ENCODE peak calls at places on chromosomes 1 and 21, in nine cellular contexts. One of them, this sample, is unnamed.

GRCh38 chr1:59075021-59075420 is 221.9 kb upstream of the FGGY start:
- DNase-seq in WTC11: no peak
- DNase-seq in stimulated activated CD4-positive, alpha-beta T cell treated with anti-CD3 and anti-CD28 coated beads, TNF-alpha, amount 100 ng/mL, for 4 hours: no peak
- DNase-seq in kidney glomerular epithelial cell: no peak
- DNase-seq in naive thymus-derived CD8-positive, alpha-beta T cell: no peak
- DNase-seq in astrocyte: no peak
- DNase-seq in GM03348: no peak
- DNase-seq in ELR: no peak
- DNase-seq in CD4-positive, alpha-beta memory T cell: no peak
- DNase-seq in this sample: no peak

GRCh38 chr1:184836081-184836480 is 81.4 kb upstream of the EDEM3 start:
- DNase-seq in WTC11: no peak
- DNase-seq in stimulated activated CD4-positive, alpha-beta T cell treated with anti-CD3 and anti-CD28 coated beads, TNF-alpha, amount 100 ng/mL, for 4 hours: no peak
- DNase-seq in kidney glomerular epithelial cell: no peak
- DNase-seq in naive thymus-derived CD8-positive, alpha-beta T cell: no peak
- DNase-seq in astrocyte: no peak
- DNase-seq in GM03348: peak
- DNase-seq in ELR: no peak
- DNase-seq in CD4-positive, alpha-beta memory T cell: no peak
- DNase-seq in this sample: no peak

GRCh38 chr1:240492832-240493440 is 119.0 kb downstream of the GREM2 start:
- DNase-seq in WTC11: peak
- DNase-seq in stimulated activated CD4-positive, alpha-beta T cell treated with anti-CD3 and anti-CD28 coated beads, TNF-alpha, amount 100 ng/mL, for 4 hours: no peak
- DNase-seq in kidney glomerular epithelial cell: peak
- DNase-seq in naive thymus-derived CD8-positive, alpha-beta T cell: no peak
- DNase-seq in astrocyte: peak
- DNase-seq in GM03348: no peak
- DNase-seq in ELR: no peak
- DNase-seq in CD4-positive, alpha-beta memory T cell: peak
- DNase-seq in this sample: peak

GRCh38 chr1:226624526-226624925 is 76.0 kb downstream of the STUM start:
- DNase-seq in WTC11: no peak
- DNase-seq in stimulated activated CD4-positive, alpha-beta T cell treated with anti-CD3 and anti-CD28 coated beads, TNF-alpha, amount 100 ng/mL, for 4 hours: no peak
- DNase-seq in kidney glomerular epithelial cell: no peak
- DNase-seq in naive thymus-derived CD8-positive, alpha-beta T cell: no peak
- DNase-seq in astrocyte: no peak
- DNase-seq in GM03348: peak
- DNase-seq in ELR: peak
- DNase-seq in CD4-positive, alpha-beta memory T cell: no peak
- DNase-seq in this sample: no peak

GRCh38 chr21:41582298-41582840 is 74.4 kb upstream of the TMPRSS2 start:
- DNase-seq in WTC11: no peak
- DNase-seq in stimulated activated CD4-positive, alpha-beta T cell treated with anti-CD3 and anti-CD28 coated beads, TNF-alpha, amount 100 ng/mL, for 4 hours: no peak
- DNase-seq in kidney glomerular epithelial cell: no peak
- DNase-seq in naive thymus-derived CD8-positive, alpha-beta T cell: no peak
- DNase-seq in astrocyte: no peak
- DNase-seq in GM03348: no peak
- DNase-seq in ELR: no peak
- DNase-seq in CD4-positive, alpha-beta memory T cell: no peak
- DNase-seq in this sample: no peak

GRCh38 chr1:205504311-205505075 is at the start of gene CDK18:
- DNase-seq in WTC11: peak
- DNase-seq in stimulated activated CD4-positive, alpha-beta T cell treated with anti-CD3 and anti-CD28 coated beads, TNF-alpha, amount 100 ng/mL, for 4 hours: peak
- DNase-seq in kidney glomerular epithelial cell: peak
- DNase-seq in naive thymus-derived CD8-positive, alpha-beta T cell: peak
- DNase-seq in astrocyte: no peak
- DNase-seq in GM03348: peak
- DNase-seq in ELR: peak
- DNase-seq in CD4-positive, alpha-beta memory T cell: peak
- DNase-seq in this sample: peak

GRCh38 chr21:32916522-32917099 is 109.1 kb upstream of the OLIG2 start:
- DNase-seq in WTC11: no peak
- DNase-seq in stimulated activated CD4-positive, alpha-beta T cell treated with anti-CD3 and anti-CD28 coated beads, TNF-alpha, amount 100 ng/mL, for 4 hours: no peak
- DNase-seq in kidney glomerular epithelial cell: no peak
- DNase-seq in naive thymus-derived CD8-positive, alpha-beta T cell: no peak
- DNase-seq in astrocyte: no peak
- DNase-seq in GM03348: no peak
- DNase-seq in ELR: peak
- DNase-seq in CD4-positive, alpha-beta memory T cell: no peak
- DNase-seq in this sample: no peak

GRCh38 chr1:231040019-231040799 is at the start of gene FAM89A:
- DNase-seq in WTC11: peak
- DNase-seq in stimulated activated CD4-positive, alpha-beta T cell treated with anti-CD3 and anti-CD28 coated beads, TNF-alpha, amount 100 ng/mL, for 4 hours: peak
- DNase-seq in kidney glomerular epithelial cell: no peak
- DNase-seq in naive thymus-derived CD8-positive, alpha-beta T cell: peak
- DNase-seq in astrocyte: no peak
- DNase-seq in GM03348: peak
- DNase-seq in ELR: peak
- DNase-seq in CD4-positive, alpha-beta memory T cell: peak
- DNase-seq in this sample: peak

GRCh38 chr1:25356848-25357247 is 18.7 kb downstream of the TMEM50A start:
- DNase-seq in WTC11: no peak
- DNase-seq in stimulated activated CD4-positive, alpha-beta T cell treated with anti-CD3 and anti-CD28 coated beads, TNF-alpha, amount 100 ng/mL, for 4 hours: no peak
- DNase-seq in kidney glomerular epithelial cell: no peak
- DNase-seq in naive thymus-derived CD8-positive, alpha-beta T cell: no peak
- DNase-seq in astrocyte: no peak
- DNase-seq in GM03348: peak
- DNase-seq in ELR: peak
- DNase-seq in CD4-positive, alpha-beta memory T cell: no peak
- DNase-seq in this sample: no peak

GRCh38 chr1:12585536-12585935 is 32.5 kb downstream of the DHRS3 start:
- DNase-seq in WTC11: no peak
- DNase-seq in stimulated activated CD4-positive, alpha-beta T cell treated with anti-CD3 and anti-CD28 coated beads, TNF-alpha, amount 100 ng/mL, for 4 hours: no peak
- DNase-seq in kidney glomerular epithelial cell: no peak
- DNase-seq in naive thymus-derived CD8-positive, alpha-beta T cell: no peak
- DNase-seq in astrocyte: no peak
- DNase-seq in GM03348: no peak
- DNase-seq in ELR: no peak
- DNase-seq in CD4-positive, alpha-beta memory T cell: no peak
- DNase-seq in this sample: no peak

GRCh38 chr1:33388989-33389771 is 41.7 kb downstream of the PHC2 start:
- DNase-seq in WTC11: no peak
- DNase-seq in stimulated activated CD4-positive, alpha-beta T cell treated with anti-CD3 and anti-CD28 coated beads, TNF-alpha, amount 100 ng/mL, for 4 hours: no peak
- DNase-seq in kidney glomerular epithelial cell: no peak
- DNase-seq in naive thymus-derived CD8-positive, alpha-beta T cell: no peak
- DNase-seq in astrocyte: peak
- DNase-seq in GM03348: peak
- DNase-seq in ELR: peak
- DNase-seq in CD4-positive, alpha-beta memory T cell: no peak
- DNase-seq in this sample: no peak

GRCh38 chr1:107934573-107934972 is 30.4 kb downstream of the VAV3 start:
- DNase-seq in WTC11: no peak
- DNase-seq in stimulated activated CD4-positive, alpha-beta T cell treated with anti-CD3 and anti-CD28 coated beads, TNF-alpha, amount 100 ng/mL, for 4 hours: no peak
- DNase-seq in kidney glomerular epithelial cell: no peak
- DNase-seq in naive thymus-derived CD8-positive, alpha-beta T cell: no peak
- DNase-seq in astrocyte: no peak
- DNase-seq in GM03348: no peak
- DNase-seq in ELR: no peak
- DNase-seq in CD4-positive, alpha-beta memory T cell: no peak
- DNase-seq in this sample: no peak

GRCh38 chr1:50976111-50976889 is 6.3 kb downstream of the CDKN2C start:
- DNase-seq in WTC11: no peak
- DNase-seq in stimulated activated CD4-positive, alpha-beta T cell treated with anti-CD3 and anti-CD28 coated beads, TNF-alpha, amount 100 ng/mL, for 4 hours: no peak
- DNase-seq in kidney glomerular epithelial cell: no peak
- DNase-seq in naive thymus-derived CD8-positive, alpha-beta T cell: no peak
- DNase-seq in astrocyte: no peak
- DNase-seq in GM03348: no peak
- DNase-seq in ELR: peak
- DNase-seq in CD4-positive, alpha-beta memory T cell: no peak
- DNase-seq in this sample: no peak

GRCh38 chr1:190737191-190737590 is 259.5 kb upstream of the BRINP3 start:
- DNase-seq in WTC11: no peak
- DNase-seq in stimulated activated CD4-positive, alpha-beta T cell treated with anti-CD3 and anti-CD28 coated beads, TNF-alpha, amount 100 ng/mL, for 4 hours: no peak
- DNase-seq in kidney glomerular epithelial cell: no peak
- DNase-seq in naive thymus-derived CD8-positive, alpha-beta T cell: no peak
- DNase-seq in astrocyte: no peak
- DNase-seq in GM03348: no peak
- DNase-seq in ELR: no peak
- DNase-seq in CD4-positive, alpha-beta memory T cell: no peak
- DNase-seq in this sample: no peak

GRCh38 chr1:172727956-172728603 is 69.2 kb downstream of the FASLG start:
- DNase-seq in WTC11: peak
- DNase-seq in stimulated activated CD4-positive, alpha-beta T cell treated with anti-CD3 and anti-CD28 coated beads, TNF-alpha, amount 100 ng/mL, for 4 hours: no peak
- DNase-seq in kidney glomerular epithelial cell: no peak
- DNase-seq in naive thymus-derived CD8-positive, alpha-beta T cell: no peak
- DNase-seq in astrocyte: no peak
- DNase-seq in GM03348: no peak
- DNase-seq in ELR: peak
- DNase-seq in CD4-positive, alpha-beta memory T cell: peak
- DNase-seq in this sample: no peak

GRCh38 chr1:36528361-36529349 is 45.9 kb upstream of the CSF3R start:
- DNase-seq in WTC11: peak
- DNase-seq in stimulated activated CD4-positive, alpha-beta T cell treated with anti-CD3 and anti-CD28 coated beads, TNF-alpha, amount 100 ng/mL, for 4 hours: no peak
- DNase-seq in kidney glomerular epithelial cell: no peak
- DNase-seq in naive thymus-derived CD8-positive, alpha-beta T cell: no peak
- DNase-seq in astrocyte: no peak
- DNase-seq in GM03348: no peak
- DNase-seq in ELR: peak
- DNase-seq in CD4-positive, alpha-beta memory T cell: no peak
- DNase-seq in this sample: no peak

GRCh38 chr1:6801998-6802397 is 16.7 kb downstream of the CAMTA1 start:
- DNase-seq in WTC11: no peak
- DNase-seq in stimulated activated CD4-positive, alpha-beta T cell treated with anti-CD3 and anti-CD28 coated beads, TNF-alpha, amount 100 ng/mL, for 4 hours: no peak
- DNase-seq in kidney glomerular epithelial cell: no peak
- DNase-seq in naive thymus-derived CD8-positive, alpha-beta T cell: no peak
- DNase-seq in astrocyte: peak
- DNase-seq in GM03348: peak
- DNase-seq in ELR: peak
- DNase-seq in CD4-positive, alpha-beta memory T cell: no peak
- DNase-seq in this sample: no peak

GRCh38 chr1:36766481-36766880 is 267.8 kb downstream of the GRIK3 start:
- DNase-seq in WTC11: no peak
- DNase-seq in stimulated activated CD4-positive, alpha-beta T cell treated with anti-CD3 and anti-CD28 coated beads, TNF-alpha, amount 100 ng/mL, for 4 hours: no peak
- DNase-seq in kidney glomerular epithelial cell: no peak
- DNase-seq in naive thymus-derived CD8-positive, alpha-beta T cell: no peak
- DNase-seq in astrocyte: no peak
- DNase-seq in GM03348: no peak
- DNase-seq in ELR: no peak
- DNase-seq in CD4-positive, alpha-beta memory T cell: no peak
- DNase-seq in this sample: no peak

GRCh38 chr1:92473781-92474495 is 12.8 kb downstream of the GFI1 start:
- DNase-seq in WTC11: no peak
- DNase-seq in stimulated activated CD4-positive, alpha-beta T cell treated with anti-CD3 and anti-CD28 coated beads, TNF-alpha, amount 100 ng/mL, for 4 hours: no peak
- DNase-seq in kidney glomerular epithelial cell: no peak
- DNase-seq in naive thymus-derived CD8-positive, alpha-beta T cell: no peak
- DNase-seq in astrocyte: no peak
- DNase-seq in GM03348: no peak
- DNase-seq in ELR: no peak
- DNase-seq in CD4-positive, alpha-beta memory T cell: no peak
- DNase-seq in this sample: no peak

GRCh38 chr1:3306583-3307285 is 147.7 kb upstream of the ARHGEF16 start:
- DNase-seq in WTC11: no peak
- DNase-seq in stimulated activated CD4-positive, alpha-beta T cell treated with anti-CD3 and anti-CD28 coated beads, TNF-alpha, amount 100 ng/mL, for 4 hours: no peak
- DNase-seq in kidney glomerular epithelial cell: no peak
- DNase-seq in naive thymus-derived CD8-positive, alpha-beta T cell: no peak
- DNase-seq in astrocyte: peak
- DNase-seq in GM03348: peak
- DNase-seq in ELR: peak
- DNase-seq in CD4-positive, alpha-beta memory T cell: no peak
- DNase-seq in this sample: no peak

GRCh38 chr1:101196668-101197067 is 40.2 kb upstream of the S1PR1 start:
- DNase-seq in WTC11: no peak
- DNase-seq in stimulated activated CD4-positive, alpha-beta T cell treated with anti-CD3 and anti-CD28 coated beads, TNF-alpha, amount 100 ng/mL, for 4 hours: no peak
- DNase-seq in kidney glomerular epithelial cell: no peak
- DNase-seq in naive thymus-derived CD8-positive, alpha-beta T cell: no peak
- DNase-seq in astrocyte: no peak
- DNase-seq in GM03348: no peak
- DNase-seq in ELR: no peak
- DNase-seq in CD4-positive, alpha-beta memory T cell: no peak
- DNase-seq in this sample: no peak

GRCh38 chr1:156126043-156126700 is 11.7 kb downstream of the LMNA start:
- DNase-seq in WTC11: peak
- DNase-seq in stimulated activated CD4-positive, alpha-beta T cell treated with anti-CD3 and anti-CD28 coated beads, TNF-alpha, amount 100 ng/mL, for 4 hours: no peak
- DNase-seq in kidney glomerular epithelial cell: peak
- DNase-seq in naive thymus-derived CD8-positive, alpha-beta T cell: peak
- DNase-seq in astrocyte: peak
- DNase-seq in GM03348: peak
- DNase-seq in ELR: peak
- DNase-seq in CD4-positive, alpha-beta memory T cell: peak
- DNase-seq in this sample: peak

GRCh38 chr21:37552496-37553399 is 186.2 kb downstream of the DYRK1A start:
- DNase-seq in WTC11: no peak
- DNase-seq in stimulated activated CD4-positive, alpha-beta T cell treated with anti-CD3 and anti-CD28 coated beads, TNF-alpha, amount 100 ng/mL, for 4 hours: no peak
- DNase-seq in kidney glomerular epithelial cell: no peak
- DNase-seq in naive thymus-derived CD8-positive, alpha-beta T cell: no peak
- DNase-seq in astrocyte: no peak
- DNase-seq in GM03348: no peak
- DNase-seq in ELR: no peak
- DNase-seq in CD4-positive, alpha-beta memory T cell: no peak
- DNase-seq in this sample: no peak

GRCh38 chr1:209202826-209203439 is 380.6 kb upstream of the CAMK1G start:
- DNase-seq in WTC11: no peak
- DNase-seq in stimulated activated CD4-positive, alpha-beta T cell treated with anti-CD3 and anti-CD28 coated beads, TNF-alpha, amount 100 ng/mL, for 4 hours: no peak
- DNase-seq in kidney glomerular epithelial cell: peak
- DNase-seq in naive thymus-derived CD8-positive, alpha-beta T cell: no peak
- DNase-seq in astrocyte: peak
- DNase-seq in GM03348: peak
- DNase-seq in ELR: peak
- DNase-seq in CD4-positive, alpha-beta memory T cell: peak
- DNase-seq in this sample: no peak

GRCh38 chr1:184409011-184409410 is 22.2 kb downstream of the C1orf21 start:
- DNase-seq in WTC11: no peak
- DNase-seq in stimulated activated CD4-positive, alpha-beta T cell treated with anti-CD3 and anti-CD28 coated beads, TNF-alpha, amount 100 ng/mL, for 4 hours: no peak
- DNase-seq in kidney glomerular epithelial cell: no peak
- DNase-seq in naive thymus-derived CD8-positive, alpha-beta T cell: no peak
- DNase-seq in astrocyte: peak
- DNase-seq in GM03348: peak
- DNase-seq in ELR: peak
- DNase-seq in CD4-positive, alpha-beta memory T cell: no peak
- DNase-seq in this sample: no peak

GRCh38 chr21:26806734-26807372 is 38.4 kb downstream of the ADAMTS1 start:
- DNase-seq in WTC11: no peak
- DNase-seq in stimulated activated CD4-positive, alpha-beta T cell treated with anti-CD3 and anti-CD28 coated beads, TNF-alpha, amount 100 ng/mL, for 4 hours: no peak
- DNase-seq in kidney glomerular epithelial cell: no peak
- DNase-seq in naive thymus-derived CD8-positive, alpha-beta T cell: no peak
- DNase-seq in astrocyte: peak
- DNase-seq in GM03348: no peak
- DNase-seq in ELR: peak
- DNase-seq in CD4-positive, alpha-beta memory T cell: no peak
- DNase-seq in this sample: no peak

GRCh38 chr1:24955161-24955560 is 25.1 kb upstream of the RUNX3 start:
- DNase-seq in WTC11: no peak
- DNase-seq in stimulated activated CD4-positive, alpha-beta T cell treated with anti-CD3 and anti-CD28 coated beads, TNF-alpha, amount 100 ng/mL, for 4 hours: peak
- DNase-seq in kidney glomerular epithelial cell: no peak
- DNase-seq in naive thymus-derived CD8-positive, alpha-beta T cell: peak
- DNase-seq in astrocyte: peak
- DNase-seq in GM03348: no peak
- DNase-seq in ELR: peak
- DNase-seq in CD4-positive, alpha-beta memory T cell: peak
- DNase-seq in this sample: no peak

GRCh38 chr1:21626921-21627339 is 42.2 kb downstream of the RAP1GAP start:
- DNase-seq in WTC11: no peak
- DNase-seq in stimulated activated CD4-positive, alpha-beta T cell treated with anti-CD3 and anti-CD28 coated beads, TNF-alpha, amount 100 ng/mL, for 4 hours: no peak
- DNase-seq in kidney glomerular epithelial cell: no peak
- DNase-seq in naive thymus-derived CD8-positive, alpha-beta T cell: no peak
- DNase-seq in astrocyte: no peak
- DNase-seq in GM03348: no peak
- DNase-seq in ELR: peak
- DNase-seq in CD4-positive, alpha-beta memory T cell: no peak
- DNase-seq in this sample: no peak

GRCh38 chr1:246284021-246284420 is 223.1 kb downstream of the SMYD3 start:
- DNase-seq in WTC11: no peak
- DNase-seq in stimulated activated CD4-positive, alpha-beta T cell treated with anti-CD3 and anti-CD28 coated beads, TNF-alpha, amount 100 ng/mL, for 4 hours: no peak
- DNase-seq in kidney glomerular epithelial cell: no peak
- DNase-seq in naive thymus-derived CD8-positive, alpha-beta T cell: no peak
- DNase-seq in astrocyte: no peak
- DNase-seq in GM03348: no peak
- DNase-seq in ELR: no peak
- DNase-seq in CD4-positive, alpha-beta memory T cell: no peak
- DNase-seq in this sample: no peak

This sample was measured in transverse colon.